ENCODE peak calls at places on chromosomes 1 and 21, in four cellular contexts. H is H9, Q is neuronal stem cell, F is H1. B is an unnamed sample.

GRCh38 chr1:162192763-162193162 is 123.3 kb downstream of the NOS1AP start:
- DNase-seq in H (no peak), Q (no peak), F (no peak), B (no peak)

GRCh38 chr1:47181955-47182680 is 7.7 kb downstream of the PDZK1IP1 start:
- DNase-seq in H (no peak), Q (no peak), F (no peak), B (no peak)

GRCh38 chr1:46581685-46582455 is 22.2 kb downstream of the MKNK1 start:
- DNase-seq in H (no peak), Q (no peak), F (no peak), B (no peak)

GRCh38 chr1:217048104-217048707 is 325.0 kb upstream of the ESRRG start:
- DNase-seq in H (peak; percentile 80), Q (no peak), F (peak; percentile 78), B (no peak)

GRCh38 chr1:21706151-21706835 is 37.1 kb upstream of the RAP1GAP start:
- DNase-seq in H (peak; percentile 63), Q (peak; percentile 31), F (no peak), B (peak; percentile 61)

GRCh38 chr1:151352001-151352718 is 5.1 kb upstream of the RFX5 start:
- DNase-seq in H (no peak), Q (no peak), F (no peak), B (peak; percentile 47)

GRCh38 chr21:28142692-28143091 is 850.0 kb downstream of the LTN1 start:
- DNase-seq in H (no peak), Q (no peak), F (no peak), B (peak; percentile 88)

GRCh38 chr1:36024761-36025303 is 59.1 kb upstream of the TEKT2 start:
- DNase-seq in H (no peak), Q (no peak), F (no peak), B (no peak)

GRCh38 chr1:151511636-151512215 is 539 bp downstream of the CGN start:
- DNase-seq in H (peak; percentile 73), Q (no peak), F (peak; percentile 63), B (peak; percentile 51)

GRCh38 chr1:31755197-31755611 is 8.9 kb downstream of the ADGRB2 start:
- DNase-seq in H (no peak), Q (no peak), F (no peak), B (no peak)

GRCh38 chr1:61157420-61157987 is 75.1 kb downstream of the NFIA start:
- DNase-seq in H (no peak), Q (no peak), F (no peak), B (peak; percentile 74)

GRCh38 chr21:17089121-17089520 is 423.7 kb upstream of the CXADR start:
- DNase-seq in H (no peak), Q (no peak), F (no peak), B (no peak)

GRCh38 chr1:20720631-20721051 is 2.8 kb upstream of the KIF17 start:
- DNase-seq in H (no peak), Q (no peak), F (no peak), B (no peak)

GRCh38 chr1:17080881-17081280 is 27.0 kb upstream of the SDHB start:
- DNase-seq in H (no peak), Q (no peak), F (no peak), B (no peak)

GRCh38 chr21:42097860-42098259 is 26.7 kb downstream of the UMODL1 start:
- DNase-seq in H (no peak), Q (no peak), F (no peak), B (peak; percentile 100)

GRCh38 chr1:204357551-204357950 is 2.2 kb downstream of the PLEKHA6 start:
- DNase-seq in H (peak; percentile 57), Q (no peak), F (no peak), B (no peak)

GRCh38 chr1:27571439-27572018 is 32.4 kb downstream of the AHDC1 start:
- DNase-seq in H (no peak), Q (no peak), F (no peak), B (peak; percentile 45)

GRCh38 chr1:16903054-16903453 is 7.3 kb downstream of the RNU1-2 start:
- DNase-seq in H (peak; percentile 33), Q (no peak), F (no peak), B (peak; percentile 92)

GRCh38 chr1:30407030-30407861 is 316.1 kb downstream of the MATN1 start:
- DNase-seq in H (peak; percentile 19), Q (no peak), F (peak; percentile 42), B (no peak)

GRCh38 chr1:113035086-113035485 is 37.9 kb upstream of the LRIG2 start:
- DNase-seq in H (no peak), Q (no peak), F (no peak), B (no peak)

GRCh38 chr1:37393585-37394120 is 80.7 kb upstream of the ZC3H12A start:
- DNase-seq in H (no peak), Q (no peak), F (no peak), B (no peak)

GRCh38 chr1:244191581-244191980 is 140.5 kb downstream of the ZBTB18 start:
- DNase-seq in H (no peak), Q (no peak), F (no peak), B (no peak)

GRCh38 chr1:228295981-228296380 is 88.1 kb downstream of the OBSCN start:
- DNase-seq in H (no peak), Q (no peak), F (no peak), B (no peak)
- H3K27ac ChIP-seq in H (no peak overlapping the region), Q (no peak overlapping the region), F (no peak overlapping the region), B (no peak overlapping the region)

GRCh38 chr1:223421025-223421424 is 27.8 kb downstream of the CCDC185 start:
- DNase-seq in H (no peak), Q (no peak), F (no peak), B (no peak)
- H2BK12ac ChIP-seq in H (no peak overlapping the region), Q (no peak overlapping the region), F (no peak overlapping the region), B (no peak overlapping the region)

DNA sequence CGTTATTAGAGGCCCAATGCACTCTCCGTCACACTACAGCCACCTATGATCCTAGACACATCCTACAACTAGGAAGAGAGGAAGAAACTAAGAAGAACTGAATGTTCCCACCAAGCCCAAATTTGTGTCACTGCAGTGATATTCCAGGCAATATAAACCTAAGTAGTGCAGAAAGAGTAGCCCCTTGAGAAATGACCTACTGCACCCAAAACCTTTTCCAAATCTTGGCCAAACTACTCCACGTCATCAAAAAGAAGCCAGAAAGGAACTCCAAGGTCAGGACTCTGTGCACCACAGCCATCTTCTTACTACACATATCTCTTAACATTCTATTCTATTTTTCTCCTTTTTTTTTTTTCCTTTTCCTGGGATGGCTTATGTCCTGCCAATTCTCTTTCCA is 60.2 kb downstream of the ADAMTS1 start:
- DNase-seq in H (no peak), Q (no peak), F (no peak), B (no peak)
- H3K27ac ChIP-seq in H (no peak overlapping the region), Q (no peak overlapping the region), F (no peak overlapping the region), B (no peak overlapping the region)

GRCh38 chr1:51690285-51690961 is 73.5 kb downstream of the OSBPL9 start:
- DNase-seq in H (no peak), Q (no peak), F (no peak), B (peak; percentile 77)
- H2BK12ac ChIP-seq in H (no peak overlapping the region), Q (no peak overlapping the region), F (no peak overlapping the region), B (no peak overlapping the region)

B was measured in mesenchymal stem cell.